ENCODE peak calls at places on chromosome 9, in five cellular contexts. U is osteocyte; Z is effector memory CD4-positive, alpha-beta T cell; D is SW 1271; T is activated CD4-positive, alpha-beta T cell treated with anti-CD3 and anti-CD28 coated beads, Interleukin-2, amount 50 U/mL, for 24 hours. O is an unnamed sample.

GRCh38 chr9:27382308-27382707 is 85.4 kb upstream of the EQTN start:
- DNase-seq in D (no peak), T (no peak), Z (no peak), U (no peak), O (no peak)

GRCh38 chr9:127491516-127491915 is 40.2 kb downstream of the LRSAM1 start:
- DNase-seq in U (no peak), T (no peak), D (no peak), Z (no peak), O (no peak)

GRCh38 chr9:113523421-113524141 is 60.1 kb downstream of the RGS3 start:
- DNase-seq in T (peak; percentile 76), Z (peak; percentile 71), U (no peak), D (no peak), O (peak; percentile 11)

GRCh38 chr9:83032065-83032625 is 30.8 kb downstream of the RASEF start:
- DNase-seq in D (no peak), U (no peak), Z (no peak), T (no peak), O (no peak)

GRCh38 chr9:75382126-75382525 is 293.8 kb downstream of the OSTF1 start:
- DNase-seq in Z (no peak), D (no peak), T (no peak), U (no peak), O (no peak)

GRCh38 chr9:135608294-135608998 is 30.9 kb downstream of the GLT6D1 start:
- DNase-seq in D (no peak), U (peak; percentile 83), T (no peak), Z (no peak), O (no peak)

GRCh38 chr9:128683340-128684064 is 5.5 kb upstream of the SET start:
- DNase-seq in Z (no peak), T (peak; percentile 18), U (no peak), D (no peak), O (no peak)

GRCh38 chr9:125332527-125332926 is 70.9 kb downstream of the GAPVD1 start:
- DNase-seq in D (no peak), Z (no peak), U (no peak), T (peak; percentile 2), O (no peak)

GRCh38 chr9:134055981-134056461 is 11.8 kb downstream of the BRD3 start:
- DNase-seq in D (no peak), U (no peak), Z (no peak), T (no peak), O (peak; percentile 69)

GRCh38 chr9:82810902-82811301 is 252.0 kb downstream of the RASEF start:
- DNase-seq in D (no peak), U (no peak), Z (no peak), T (no peak), O (no peak)

GRCh38 chr9:10005206-10005605 is 607.6 kb downstream of the PTPRD start:
- DNase-seq in T (no peak), Z (no peak), D (no peak), U (no peak), O (no peak)

GRCh38 chr9:3888496-3888858 is 362.7 kb upstream of the RFX3 start:
- DNase-seq in T (no peak), U (no peak), D (no peak), Z (no peak), O (no peak)

GRCh38 chr9:68493953-68494541 is 46.6 kb downstream of the TMEM252 start:
- DNase-seq in Z (no peak), D (no peak), T (no peak), U (no peak), O (no peak)

GRCh38 chr9:26947736-26948135 is 694 bp upstream of the PLAA start:
- DNase-seq in Z (no peak), T (no peak), U (no peak), D (no peak), O (no peak)

GRCh38 chr9:98192503-98193335 is at the start of gene CORO2A:
- DNase-seq in T (peak; percentile 42), Z (peak; percentile 63), D (peak; percentile 25), U (no peak), O (no peak)

GRCh38 chr9:81680006-81680405 is 9.3 kb downstream of the TLE1 start:
- DNase-seq in T (no peak), D (no peak), Z (no peak), U (no peak), O (no peak)

GRCh38 chr9:136306691-136307208 is 2.9 kb upstream of the CCDC187 start:
- DNase-seq in U (no peak), Z (no peak), D (no peak), T (no peak), O (no peak)

GRCh38 chr9:3329361-3329760 is 196.4 kb downstream of the RFX3 start:
- DNase-seq in U (no peak), T (no peak), D (no peak), Z (no peak), O (no peak)

GRCh38 chr9:94250456-94250855 is 8.6 kb upstream of the ZNF169 start:
- DNase-seq in T (no peak), D (no peak), Z (no peak), U (no peak), O (no peak)

O was measured in AG09309.